ENCODE peak calls at places on chromosomes 13 and 19, in eight cellular contexts. I is nephron progenitor cell; X is kidney tubule cell; N is NT2/D1; W is stimulated activated CD8-positive, alpha-beta memory T cell treated with anti-CD3 and anti-CD28 coated beads, Interleukin-7, amount 100 ng/mL, for 24 hours; Q is AG04449; U is lower leg skin; P is heart right ventricle. J is an unnamed sample.

GRCh38 chr19:42108527-42109389 is 23.5 kb downstream of the POU2F2 start:
- DNase-seq in X (peak; percentile 87), Q (peak; percentile 56), I (peak; percentile 89), P (peak; percentile 68), U (peak; percentile 75), N (peak; percentile 80), W (peak; percentile 77), J (peak; percentile 67)

GRCh38 chr19:2491130-2491801 is 15.3 kb downstream of the GADD45B start:
- DNase-seq in P (no peak), W (no peak), Q (peak; percentile 90), X (peak; percentile 97), N (no peak), I (no peak), U (peak; percentile 67), J (no peak)

GRCh38 chr13:21638319-21639282 is 32.3 kb upstream of the FGF9 start:
- DNase-seq in P (no peak), W (no peak), Q (no peak), X (peak; percentile 45), U (peak; percentile 18), I (peak; percentile 44), N (no peak), J (no peak)

GRCh38 chr13:42893346-42893745 is 98.7 kb downstream of the EPSTI1 start:
- DNase-seq in W (no peak), U (no peak), P (no peak), X (peak; percentile 47), Q (no peak), I (no peak), N (no peak), J (no peak)

GRCh38 chr19:14333101-14333871 is 48.0 kb upstream of the ADGRE5 start:
- DNase-seq in U (no peak), P (peak; percentile 34), X (no peak), N (peak; percentile 38), I (peak; percentile 39), Q (no peak), W (no peak), J (peak; percentile 19)

GRCh38 chr19:46975918-46976782 is 43.5 kb upstream of the NPAS1 start:
- DNase-seq in P (peak; percentile 94), N (peak; percentile 36), W (no peak), U (peak; percentile 95), X (peak; percentile 96), I (peak; percentile 44), Q (peak; percentile 96), J (peak; percentile 96)

GRCh38 chr19:46018729-46019251 is 4.1 kb downstream of the PGLYRP1 start:
- DNase-seq in Q (no peak), U (no peak), P (no peak), W (no peak), N (no peak), X (no peak), I (no peak), J (no peak)

GRCh38 chr19:50331187-50332013 is 2.2 kb upstream of the KCNC3 start:
- DNase-seq in U (no peak), P (no peak), X (no peak), W (no peak), I (peak; percentile 29), Q (no peak), N (no peak), J (no peak)

GRCh38 chr19:34493649-34494044 is 12.1 kb downstream of the WTIP start:
- DNase-seq in I (no peak), X (no peak), N (no peak), P (no peak), W (no peak), Q (no peak), U (no peak), J (no peak)

GRCh38 chr19:8367327-8368001 is 3.5 kb downstream of the ANGPTL4 start:
- DNase-seq in P (peak; percentile 91), N (no peak), X (peak; percentile 96), W (no peak), Q (peak; percentile 89), U (peak; percentile 75), I (peak; percentile 67), J (peak; percentile 91)

GRCh38 chr13:113297370-113297871 is 382 bp downstream of the LAMP1 start:
- DNase-seq in X (peak; percentile 44), I (no peak), W (peak; percentile 25), U (no peak), Q (no peak), N (no peak), P (no peak), J (no peak)

J was measured in left ventricle myocardium inferior.